ENCODE peak calls at places on chromosomes 13 and 19, in six cellular contexts. Y is NCI-H146, M is Peyer's patch, L is activated gamma-delta T cell treated with Interleukin-2 at 50 U/mL for 16 hours, D is lower lobe of right lung, J is HFFc6. N is an unnamed sample.
A peak's percentile ranks its signal among the peaks of the same experiment; 100 is the strongest.

GRCh38 chr13:42038661-42039456 is 9.6 kb upstream of the DGKH start:
- DNase-seq in D (peak; percentile 34), L (no peak), J (peak; percentile 17), M (no peak), Y (no peak), N (no peak)

GRCh38 chr19:38429811-38430156 is 3.7 kb upstream of the RYR1 start:
- DNase-seq in Y (no peak), D (no peak), M (no peak), J (no peak), L (no peak), N (no peak)

GRCh38 chr13:42047561-42048322 is 706 bp upstream of the DGKH start:
- DNase-seq in M (peak; percentile 75), Y (peak; percentile 61), D (peak; percentile 58), L (no peak), J (peak; percentile 51), N (peak; percentile 61)

GRCh38 chr19:1035998-1036621 is 3.8 kb upstream of the ABCA7 start:
- DNase-seq in J (no peak), M (no peak), L (no peak), D (no peak), Y (no peak), N (no peak)

GRCh38 chr19:17948474-17948966 is 15.7 kb downstream of the CCDC124 start:
- DNase-seq in L (no peak), D (no peak), Y (peak; percentile 80), J (no peak), M (peak; percentile 52), N (no peak)

GRCh38 chr13:34357435-34358232 is 539.7 kb downstream of the RFC3 start:
- DNase-seq in J (peak; percentile 86), D (no peak), Y (no peak), L (no peak), M (no peak), N (peak; percentile 66)

GRCh38 chr13:41588899-41589298 is 131.5 kb downstream of the RGCC start:
- DNase-seq in M (no peak), Y (peak; percentile 9), D (no peak), L (no peak), J (peak; percentile 95), N (peak; percentile 57)

GRCh38 chr13:82062772-82063171 is 1721.8 kb upstream of the SPRY2 start:
- DNase-seq in J (no peak), D (no peak), Y (no peak), L (no peak), M (no peak), N (no peak)

GRCh38 chr13:104875008-104875762 is 1660.3 kb downstream of the EFNB2 start:
- DNase-seq in J (no peak), L (no peak), D (no peak), M (no peak), Y (no peak), N (no peak)

GRCh38 chr13:62973804-62974203 is 1558.2 kb upstream of the PCDH20 start:
- DNase-seq in M (peak; percentile 13), D (no peak), J (no peak), Y (no peak), L (no peak), N (no peak)

GRCh38 chr13:79775830-79776229 is 294.9 kb downstream of the NDFIP2 start:
- DNase-seq in M (no peak), L (no peak), D (no peak), Y (peak; percentile 23), J (peak; percentile 68), N (peak; percentile 40)

GRCh38 chr13:114043421-114044053 is 69.7 kb upstream of the C13orf46 start:
- DNase-seq in D (peak; percentile 74), L (no peak), M (no peak), Y (peak; percentile 61), J (no peak), N (no peak)

GRCh38 chr13:21079206-21079605 is 17.8 kb upstream of the LATS2 start:
- DNase-seq in Y (no peak), D (no peak), L (no peak), J (no peak), M (no peak), N (no peak)

GRCh38 chr19:28242317-28242927 is 970.5 kb downstream of the UQCRFS1 start:
- DNase-seq in L (peak; percentile 5), M (no peak), Y (peak; percentile 18), J (no peak), D (no peak), N (peak; percentile 52)

GRCh38 chr19:958967-959685 is 25.0 kb upstream of the WDR18 start:
- DNase-seq in M (no peak), L (no peak), Y (no peak), D (no peak), J (peak; percentile 51), N (no peak)

GRCh38 chr19:47109541-47110375 is 3.8 kb downstream of the ZC3H4 start:
- DNase-seq in D (no peak), L (peak; percentile 38), J (peak; percentile 44), M (no peak), Y (no peak), N (no peak)

GRCh38 chr13:33743438-33744368 is 74.2 kb upstream of the RFC3 start:
- DNase-seq in J (no peak), M (no peak), L (no peak), Y (peak; percentile 62), D (no peak), N (no peak)

GRCh38 chr13:98930014-98930625 is 47.7 kb downstream of the DOCK9 start:
- DNase-seq in L (no peak), Y (no peak), J (no peak), D (no peak), M (no peak), N (no peak)

GRCh38 chr19:51020988-51021651 is 1.6 kb upstream of the KLK10 start:
- DNase-seq in J (peak; percentile 51), Y (peak; percentile 37), D (no peak), M (no peak), L (no peak), N (peak; percentile 51)

N was measured in hepatic stellate cell.